ENCODE peak calls at places on chromosomes 11 and 22, in ten cellular contexts. One of them, this sample, is unnamed.

GRCh38 chr11:2929511-2929879 is 275 bp upstream of the PHLDA2 start:
- DNase-seq in T-helper 1 cell: no peak
- DNase-seq in NCI-H1105 treated with DMSO at 0.1 percent for 48 hours: no peak
- DNase-seq in lower leg skin: no peak
- DNase-seq in GDM1: no peak
- DNase-seq in MV-4-11: peak; percentile 25
- DNase-seq in A549: peak; percentile 81
- DNase-seq in retina: no peak
- DNase-seq in WTC11: peak; percentile 43
- DNase-seq in CD8-positive, alpha-beta T cell: no peak
- DNase-seq in this sample: no peak

GRCh38 chr11:23995891-23996290 is 501.0 kb upstream of the LUZP2 start:
- DNase-seq in WTC11: no peak
- DNase-seq in A549: no peak
- DNase-seq in NCI-H1105 treated with DMSO at 0.1 percent for 48 hours: no peak
- DNase-seq in lower leg skin: no peak
- DNase-seq in CD8-positive, alpha-beta T cell: no peak
- DNase-seq in MV-4-11: no peak
- DNase-seq in GDM1: no peak
- DNase-seq in retina: no peak
- DNase-seq in T-helper 1 cell: no peak
- DNase-seq in this sample: no peak

GRCh38 chr11:3231550-3231850 is 717 bp downstream of the MRGPRE start:
- DNase-seq in CD8-positive, alpha-beta T cell: no peak
- DNase-seq in retina: no peak
- DNase-seq in WTC11: no peak
- DNase-seq in lower leg skin: no peak
- DNase-seq in MV-4-11: no peak
- DNase-seq in T-helper 1 cell: no peak
- DNase-seq in GDM1: no peak
- DNase-seq in NCI-H1105 treated with DMSO at 0.1 percent for 48 hours: no peak
- DNase-seq in A549: no peak
- DNase-seq in this sample: no peak

GRCh38 chr11:84524422-84525051 is 1102.6 kb downstream of the DLG2 start:
- DNase-seq in retina: peak; percentile 21
- DNase-seq in A549: peak; percentile 17
- DNase-seq in T-helper 1 cell: no peak
- DNase-seq in CD8-positive, alpha-beta T cell: no peak
- DNase-seq in MV-4-11: no peak
- DNase-seq in lower leg skin: no peak
- DNase-seq in NCI-H1105 treated with DMSO at 0.1 percent for 48 hours: peak; percentile 5
- DNase-seq in WTC11: no peak
- DNase-seq in GDM1: no peak
- DNase-seq in this sample: peak; percentile 2

GRCh38 chr22:41576877-41577276 is 12.8 kb downstream of the PMM1 start:
- DNase-seq in retina: peak; percentile 26
- DNase-seq in CD8-positive, alpha-beta T cell: no peak
- DNase-seq in WTC11: peak; percentile 87
- DNase-seq in MV-4-11: peak; percentile 41
- DNase-seq in lower leg skin: no peak
- DNase-seq in A549: peak; percentile 72
- DNase-seq in T-helper 1 cell: no peak
- DNase-seq in NCI-H1105 treated with DMSO at 0.1 percent for 48 hours: no peak
- DNase-seq in GDM1: peak; percentile 19
- DNase-seq in this sample: no peak

GRCh38 chr11:129143335-129143734 is 48.8 kb downstream of the ARHGAP32 start:
- DNase-seq in MV-4-11: peak; percentile 74
- DNase-seq in T-helper 1 cell: no peak
- DNase-seq in GDM1: no peak
- DNase-seq in NCI-H1105 treated with DMSO at 0.1 percent for 48 hours: no peak
- DNase-seq in lower leg skin: peak; percentile 64
- DNase-seq in WTC11: no peak
- DNase-seq in A549: peak; percentile 91
- DNase-seq in retina: peak; percentile 2
- DNase-seq in CD8-positive, alpha-beta T cell: no peak
- DNase-seq in this sample: no peak

GRCh38 chr22:45045219-45045618 is 35.4 kb upstream of the PHF21B start:
- DNase-seq in GDM1: no peak
- DNase-seq in CD8-positive, alpha-beta T cell: no peak
- DNase-seq in lower leg skin: no peak
- DNase-seq in WTC11: no peak
- DNase-seq in T-helper 1 cell: no peak
- DNase-seq in retina: no peak
- DNase-seq in NCI-H1105 treated with DMSO at 0.1 percent for 48 hours: no peak
- DNase-seq in MV-4-11: no peak
- DNase-seq in A549: no peak
- DNase-seq in this sample: no peak

GRCh38 chr22:49958462-49958921 is 2.1 kb upstream of the PIM3 start:
- DNase-seq in lower leg skin: no peak
- DNase-seq in NCI-H1105 treated with DMSO at 0.1 percent for 48 hours: no peak
- DNase-seq in retina: no peak
- DNase-seq in A549: no peak
- DNase-seq in GDM1: no peak
- DNase-seq in WTC11: no peak
- DNase-seq in T-helper 1 cell: no peak
- DNase-seq in CD8-positive, alpha-beta T cell: no peak
- DNase-seq in MV-4-11: no peak
- DNase-seq in this sample: no peak

GRCh38 chr11:125569913-125570621 is 790 bp downstream of the EI24 start:
- DNase-seq in CD8-positive, alpha-beta T cell: no peak
- DNase-seq in A549: no peak
- DNase-seq in WTC11: no peak
- DNase-seq in lower leg skin: no peak
- DNase-seq in MV-4-11: no peak
- DNase-seq in T-helper 1 cell: no peak
- DNase-seq in GDM1: no peak
- DNase-seq in NCI-H1105 treated with DMSO at 0.1 percent for 48 hours: peak; percentile 37
- DNase-seq in retina: no peak
- DNase-seq in this sample: no peak

GRCh38 chr11:20865161-20865560 is 195.8 kb downstream of the NELL1 start:
- DNase-seq in WTC11: no peak
- DNase-seq in NCI-H1105 treated with DMSO at 0.1 percent for 48 hours: no peak
- DNase-seq in T-helper 1 cell: no peak
- DNase-seq in CD8-positive, alpha-beta T cell: no peak
- DNase-seq in retina: no peak
- DNase-seq in lower leg skin: no peak
- DNase-seq in GDM1: no peak
- DNase-seq in MV-4-11: no peak
- DNase-seq in A549: no peak
- DNase-seq in this sample: no peak

GRCh38 chr11:61816736-61817455 is at the start of gene FADS1:
- DNase-seq in retina: peak; percentile 96
- DNase-seq in T-helper 1 cell: peak; percentile 52
- DNase-seq in NCI-H1105 treated with DMSO at 0.1 percent for 48 hours: peak; percentile 97
- DNase-seq in WTC11: peak; percentile 90
- DNase-seq in MV-4-11: peak; percentile 95
- DNase-seq in A549: peak; percentile 97
- DNase-seq in GDM1: peak; percentile 96
- DNase-seq in lower leg skin: peak; percentile 63
- DNase-seq in CD8-positive, alpha-beta T cell: peak; percentile 26
- DNase-seq in this sample: peak; percentile 98

GRCh38 chr11:78722786-78723185 is 148.1 kb upstream of the NARS2 start:
- DNase-seq in NCI-H1105 treated with DMSO at 0.1 percent for 48 hours: no peak
- DNase-seq in MV-4-11: no peak
- DNase-seq in retina: no peak
- DNase-seq in lower leg skin: no peak
- DNase-seq in WTC11: no peak
- DNase-seq in CD8-positive, alpha-beta T cell: no peak
- DNase-seq in GDM1: no peak
- DNase-seq in T-helper 1 cell: no peak
- DNase-seq in A549: no peak
- DNase-seq in this sample: no peak

GRCh38 chr11:17208257-17208999 is 642 bp upstream of the PIK3C2A start:
- DNase-seq in T-helper 1 cell: no peak
- DNase-seq in GDM1: peak; percentile 26
- DNase-seq in A549: peak; percentile 84
- DNase-seq in WTC11: peak; percentile 63
- DNase-seq in CD8-positive, alpha-beta T cell: no peak
- DNase-seq in MV-4-11: no peak
- DNase-seq in lower leg skin: peak; percentile 39
- DNase-seq in retina: no peak
- DNase-seq in NCI-H1105 treated with DMSO at 0.1 percent for 48 hours: peak; percentile 95
- DNase-seq in this sample: peak; percentile 80

GRCh38 chr22:46150615-46151423 is 493 bp downstream of the PPARA start:
- DNase-seq in GDM1: no peak
- DNase-seq in T-helper 1 cell: peak; percentile 40
- DNase-seq in retina: peak; percentile 70
- DNase-seq in NCI-H1105 treated with DMSO at 0.1 percent for 48 hours: peak; percentile 8
- DNase-seq in lower leg skin: no peak
- DNase-seq in MV-4-11: no peak
- DNase-seq in CD8-positive, alpha-beta T cell: peak; percentile 23
- DNase-seq in WTC11: peak; percentile 38
- DNase-seq in A549: no peak
- DNase-seq in this sample: peak; percentile 4

GRCh38 chr11:86571273-86571948 is 101.0 kb downstream of the ME3 start:
- DNase-seq in A549: peak; percentile 88
- DNase-seq in T-helper 1 cell: no peak
- DNase-seq in MV-4-11: no peak
- DNase-seq in CD8-positive, alpha-beta T cell: no peak
- DNase-seq in lower leg skin: no peak
- DNase-seq in retina: no peak
- DNase-seq in GDM1: peak; percentile 6
- DNase-seq in NCI-H1105 treated with DMSO at 0.1 percent for 48 hours: no peak
- DNase-seq in WTC11: peak; percentile 87
- DNase-seq in this sample: no peak

GRCh38 chr11:92495107-92495793 is 270.6 kb downstream of the FAT3 start:
- DNase-seq in NCI-H1105 treated with DMSO at 0.1 percent for 48 hours: no peak
- DNase-seq in T-helper 1 cell: no peak
- DNase-seq in retina: no peak
- DNase-seq in lower leg skin: no peak
- DNase-seq in A549: no peak
- DNase-seq in MV-4-11: no peak
- DNase-seq in WTC11: no peak
- DNase-seq in GDM1: no peak
- DNase-seq in CD8-positive, alpha-beta T cell: no peak
- DNase-seq in this sample: no peak

GRCh38 chr11:76918941-76919386 is 58.2 kb downstream of the ACER3 start:
- DNase-seq in WTC11: no peak
- DNase-seq in A549: peak; percentile 69
- DNase-seq in GDM1: peak; percentile 34
- DNase-seq in NCI-H1105 treated with DMSO at 0.1 percent for 48 hours: peak; percentile 73
- DNase-seq in T-helper 1 cell: no peak
- DNase-seq in lower leg skin: no peak
- DNase-seq in CD8-positive, alpha-beta T cell: no peak
- DNase-seq in MV-4-11: peak; percentile 65
- DNase-seq in retina: peak; percentile 43
- DNase-seq in this sample: peak; percentile 45

GRCh38 chr11:132742929-132743328 is 789.4 kb downstream of the OPCML start:
- DNase-seq in A549: no peak
- DNase-seq in NCI-H1105 treated with DMSO at 0.1 percent for 48 hours: no peak
- DNase-seq in lower leg skin: no peak
- DNase-seq in retina: no peak
- DNase-seq in T-helper 1 cell: no peak
- DNase-seq in GDM1: no peak
- DNase-seq in WTC11: no peak
- DNase-seq in MV-4-11: peak; percentile 58
- DNase-seq in CD8-positive, alpha-beta T cell: no peak
- DNase-seq in this sample: no peak

GRCh38 chr11:76768091-76769047 is 14.8 kb upstream of the TSKU start:
- DNase-seq in retina: no peak
- DNase-seq in GDM1: peak; percentile 94
- DNase-seq in MV-4-11: peak; percentile 92
- DNase-seq in NCI-H1105 treated with DMSO at 0.1 percent for 48 hours: peak; percentile 53
- DNase-seq in T-helper 1 cell: no peak
- DNase-seq in WTC11: no peak
- DNase-seq in CD8-positive, alpha-beta T cell: no peak
- DNase-seq in A549: no peak
- DNase-seq in lower leg skin: peak; percentile 71
- DNase-seq in this sample: peak; percentile 74

GRCh38 chr11:71451596-71452353 is 1.2 kb upstream of the NADSYN1 start:
- DNase-seq in T-helper 1 cell: no peak
- DNase-seq in NCI-H1105 treated with DMSO at 0.1 percent for 48 hours: peak; percentile 49
- DNase-seq in A549: no peak
- DNase-seq in GDM1: no peak
- DNase-seq in MV-4-11: no peak
- DNase-seq in lower leg skin: no peak
- DNase-seq in WTC11: peak; percentile 62
- DNase-seq in retina: peak; percentile 36
- DNase-seq in CD8-positive, alpha-beta T cell: no peak
- DNase-seq in this sample: peak; percentile 35

GRCh38 chr11:19561011-19561410 is 151.6 kb upstream of the NAV2 start:
- DNase-seq in A549: no peak
- DNase-seq in GDM1: no peak
- DNase-seq in NCI-H1105 treated with DMSO at 0.1 percent for 48 hours: no peak
- DNase-seq in retina: no peak
- DNase-seq in T-helper 1 cell: no peak
- DNase-seq in CD8-positive, alpha-beta T cell: no peak
- DNase-seq in lower leg skin: no peak
- DNase-seq in MV-4-11: no peak
- DNase-seq in WTC11: no peak
- DNase-seq in this sample: no peak

GRCh38 chr11:84714316-84714780 is 912.8 kb downstream of the DLG2 start:
- DNase-seq in A549: peak; percentile 58
- DNase-seq in retina: peak; percentile 55
- DNase-seq in WTC11: peak; percentile 87
- DNase-seq in NCI-H1105 treated with DMSO at 0.1 percent for 48 hours: no peak
- DNase-seq in T-helper 1 cell: no peak
- DNase-seq in GDM1: peak; percentile 45
- DNase-seq in CD8-positive, alpha-beta T cell: no peak
- DNase-seq in lower leg skin: no peak
- DNase-seq in MV-4-11: peak; percentile 79
- DNase-seq in this sample: peak; percentile 36

GRCh38 chr11:118143661-118144185 is 8.9 kb downstream of the SCN4B start:
- DNase-seq in lower leg skin: no peak
- DNase-seq in retina: no peak
- DNase-seq in CD8-positive, alpha-beta T cell: no peak
- DNase-seq in GDM1: no peak
- DNase-seq in T-helper 1 cell: no peak
- DNase-seq in MV-4-11: no peak
- DNase-seq in A549: no peak
- DNase-seq in WTC11: no peak
- DNase-seq in NCI-H1105 treated with DMSO at 0.1 percent for 48 hours: no peak
- DNase-seq in this sample: no peak

GRCh38 chr22:48857202-48857805 is 970.4 kb downstream of the BRD1 start:
- DNase-seq in GDM1: no peak
- DNase-seq in CD8-positive, alpha-beta T cell: no peak
- DNase-seq in MV-4-11: no peak
- DNase-seq in retina: no peak
- DNase-seq in NCI-H1105 treated with DMSO at 0.1 percent for 48 hours: no peak
- DNase-seq in T-helper 1 cell: no peak
- DNase-seq in A549: no peak
- DNase-seq in WTC11: no peak
- DNase-seq in lower leg skin: no peak
- DNase-seq in this sample: no peak

GRCh38 chr11:697028-697491 is 1.4 kb downstream of the TMEM80 start:
- DNase-seq in CD8-positive, alpha-beta T cell: no peak
- DNase-seq in MV-4-11: peak; percentile 93
- DNase-seq in GDM1: no peak
- DNase-seq in lower leg skin: no peak
- DNase-seq in A549: no peak
- DNase-seq in T-helper 1 cell: no peak
- DNase-seq in NCI-H1105 treated with DMSO at 0.1 percent for 48 hours: no peak
- DNase-seq in WTC11: no peak
- DNase-seq in retina: no peak
- DNase-seq in this sample: no peak

GRCh38 chr22:37661160-37661924 is 2.8 kb downstream of the PDXP start:
- DNase-seq in MV-4-11: peak; percentile 36
- DNase-seq in NCI-H1105 treated with DMSO at 0.1 percent for 48 hours: peak; percentile 3
- DNase-seq in GDM1: no peak
- DNase-seq in CD8-positive, alpha-beta T cell: no peak
- DNase-seq in retina: peak; percentile 79
- DNase-seq in A549: no peak
- DNase-seq in WTC11: no peak
- DNase-seq in lower leg skin: no peak
- DNase-seq in T-helper 1 cell: no peak
- DNase-seq in this sample: peak; percentile 63

GRCh38 chr11:45610627-45611026 is 54.8 kb downstream of the CHST1 start:
- DNase-seq in WTC11: no peak
- DNase-seq in MV-4-11: peak; percentile 94
- DNase-seq in GDM1: peak; percentile 9
- DNase-seq in NCI-H1105 treated with DMSO at 0.1 percent for 48 hours: no peak
- DNase-seq in A549: no peak
- DNase-seq in CD8-positive, alpha-beta T cell: no peak
- DNase-seq in T-helper 1 cell: no peak
- DNase-seq in retina: no peak
- DNase-seq in lower leg skin: no peak
- DNase-seq in this sample: no peak

This sample was measured in NCI-H345.